ENCODE peak calls at places on chromosomes 2 and 18, in six cellular contexts. R is mesendoderm; A is activated naive CD4-positive, alpha-beta T cell treated with anti-CD3 and anti-CD28 coated beads for 36 hours; P is NCI-H510A treated with DMSO at 0.1 percent for 48 hours; H is neural crest cell; W is T-helper 2 cell treated with Interferon-gamma antibody and Interleukin-4, amounts not matched to agents 5 μg/mL and 100 μg/mL, for 36 hours. B is an unnamed sample.

GRCh38 chr2:223943561-223944008 is 1.6 kb downstream of the WDFY1 start:
- DNase-seq in R (no peak), A (no peak), P (no peak), H (no peak), W (no peak), B (peak; percentile 52)

GRCh38 chr18:68040198-68040597 is 523.7 kb upstream of the DSEL start:
- DNase-seq in R (no peak), A (no peak), P (no peak), H (no peak), W (no peak), B (no peak)

GRCh38 chr2:202121532-202122166 is 48.6 kb downstream of the KIAA2012 start:
- DNase-seq in R (no peak), A (no peak), P (no peak), H (no peak), W (no peak), B (no peak)

GRCh38 chr2:55231546-55232083 is 478 bp downstream of the CLHC1 start:
- DNase-seq in R (no peak), A (no peak), P (peak; percentile 79), H (no peak), W (no peak), B (peak; percentile 59)

GRCh38 chr18:58125756-58126155 is 81.7 kb downstream of the NEDD4L start:
- DNase-seq in R (no peak), A (no peak), P (no peak), H (no peak), W (no peak), B (no peak)

GRCh38 chr2:143545059-143545458 is 415.8 kb downstream of the ARHGAP15 start:
- DNase-seq in R (no peak), A (no peak), P (no peak), H (no peak), W (no peak), B (no peak)

GRCh38 chr2:217905395-217905794 is 97.4 kb downstream of the TNS1 start:
- DNase-seq in R (no peak), A (no peak), P (no peak), H (no peak), W (no peak), B (no peak)

GRCh38 chr18:32048507-32049091 is 30.0 kb downstream of the RNF125 start:
- DNase-seq in R (peak; percentile 21), A (peak; percentile 30), P (no peak), H (no peak), W (peak; percentile 20), B (peak; percentile 4)

GRCh38 chr2:131076707-131077106 is 16.6 kb downstream of the FAM168B start:
- DNase-seq in R (peak; percentile 91), A (no peak), P (no peak), H (no peak), W (no peak), B (no peak)

GRCh38 chr18:1094408-1094807 is 189.7 kb downstream of the ADCYAP1 start:
- DNase-seq in R (no peak), A (no peak), P (no peak), H (no peak), W (no peak), B (peak; percentile 20)

GRCh38 chr2:143481231-143481613 is 352.0 kb downstream of the ARHGAP15 start:
- DNase-seq in R (no peak), A (no peak), P (no peak), H (no peak), W (no peak), B (no peak)

GRCh38 chr2:10762651-10763460 is 41.4 kb downstream of the ATP6V1C2 start:
- DNase-seq in R (no peak), A (no peak), P (no peak), H (no peak), W (no peak), B (no peak)

GRCh38 chr2:18066894-18067293 is 188.4 kb downstream of the KCNS3 start:
- DNase-seq in R (peak; percentile 62), A (no peak), P (no peak), H (no peak), W (no peak), B (no peak)

B was measured in bronchial epithelial cell.